ENCODE peak calls at places on chromosome 6, in nine cellular contexts. One of them, this sample, is unnamed. For H3K4me1, the result is how much of the 10 kb centered on the place peaks cover.

GRCh38 chr6:155765275-155766194 is 309.9 kb upstream of the NOX3 start:
- DNase-seq in osteoblast: no peak
- DNase-seq in neural progenitor cell: no peak
- DNase-seq in Panc1: no peak
- DNase-seq in ovary: no peak
- DNase-seq in CD8-positive, alpha-beta memory T cell: no peak
- DNase-seq in prostate gland: no peak
- DNase-seq in left ventricle myocardium inferior: no peak
- DNase-seq in GM12878: no peak
- DNase-seq in this sample: no peak

GRCh38 chr6:170056329-170056728 is 234.5 kb downstream of the DLL1 start:
- DNase-seq in ovary: no peak
- DNase-seq in osteoblast: no peak
- DNase-seq in left ventricle myocardium inferior: no peak
- DNase-seq in Panc1: no peak
- DNase-seq in CD8-positive, alpha-beta memory T cell: no peak
- DNase-seq in GM12878: no peak
- DNase-seq in prostate gland: no peak
- DNase-seq in neural progenitor cell: no peak
- DNase-seq in this sample: no peak

GRCh38 chr6:20640181-20640580 is 105.9 kb downstream of the CDKAL1 start:
- DNase-seq in CD8-positive, alpha-beta memory T cell: no peak
- DNase-seq in Panc1: no peak
- DNase-seq in osteoblast: peak
- DNase-seq in prostate gland: no peak
- DNase-seq in neural progenitor cell: no peak
- DNase-seq in ovary: no peak
- DNase-seq in left ventricle myocardium inferior: no peak
- DNase-seq in GM12878: no peak
- DNase-seq in this sample: no peak

GRCh38 chr6:151723152-151723551 is 84.3 kb upstream of the ESR1 start:
- DNase-seq in ovary: no peak
- DNase-seq in GM12878: no peak
- DNase-seq in left ventricle myocardium inferior: no peak
- DNase-seq in prostate gland: no peak
- DNase-seq in neural progenitor cell: no peak
- DNase-seq in osteoblast: no peak
- DNase-seq in CD8-positive, alpha-beta memory T cell: no peak
- DNase-seq in Panc1: no peak
- DNase-seq in this sample: no peak

GRCh38 chr6:93849857-93850256 is 430.5 kb upstream of the EPHA7 start:
- DNase-seq in osteoblast: no peak
- DNase-seq in prostate gland: no peak
- DNase-seq in neural progenitor cell: no peak
- DNase-seq in Panc1: no peak
- DNase-seq in GM12878: no peak
- DNase-seq in CD8-positive, alpha-beta memory T cell: no peak
- DNase-seq in ovary: no peak
- DNase-seq in left ventricle myocardium inferior: no peak
- DNase-seq in this sample: no peak

GRCh38 chr6:84028350-84028749 is 5.2 kb upstream of the MRAP2 start:
- DNase-seq in osteoblast: no peak
- DNase-seq in CD8-positive, alpha-beta memory T cell: no peak
- DNase-seq in ovary: no peak
- DNase-seq in prostate gland: no peak
- DNase-seq in left ventricle myocardium inferior: no peak
- DNase-seq in GM12878: no peak
- DNase-seq in neural progenitor cell: no peak
- DNase-seq in Panc1: no peak
- DNase-seq in this sample: no peak

GRCh38 chr6:158104696-158105095 is 63.4 kb downstream of the SERAC1 start:
- DNase-seq in CD8-positive, alpha-beta memory T cell: no peak
- DNase-seq in prostate gland: no peak
- DNase-seq in Panc1: no peak
- DNase-seq in osteoblast: no peak
- DNase-seq in GM12878: no peak
- DNase-seq in ovary: no peak
- DNase-seq in left ventricle myocardium inferior: no peak
- DNase-seq in neural progenitor cell: no peak
- DNase-seq in this sample: no peak

GRCh38 chr6:24720131-24720603 is 1.2 kb upstream of the C6orf62 start:
- DNase-seq in neural progenitor cell: peak
- DNase-seq in osteoblast: peak
- DNase-seq in left ventricle myocardium inferior: peak
- DNase-seq in ovary: peak
- DNase-seq in Panc1: no peak
- DNase-seq in CD8-positive, alpha-beta memory T cell: peak
- DNase-seq in GM12878: no peak
- DNase-seq in prostate gland: peak
- DNase-seq in this sample: no peak

GRCh38 chr6:123962508-123962907 is 158.8 kb downstream of the NKAIN2 start:
- DNase-seq in GM12878: no peak
- DNase-seq in CD8-positive, alpha-beta memory T cell: no peak
- DNase-seq in Panc1: no peak
- DNase-seq in prostate gland: no peak
- DNase-seq in ovary: no peak
- DNase-seq in neural progenitor cell: no peak
- DNase-seq in osteoblast: no peak
- DNase-seq in left ventricle myocardium inferior: no peak
- DNase-seq in this sample: no peak

GRCh38 chr6:167324111-167324510 is 775 bp upstream of the TTLL2 start:
- DNase-seq in prostate gland: peak
- DNase-seq in ovary: no peak
- DNase-seq in osteoblast: no peak
- DNase-seq in GM12878: no peak
- DNase-seq in CD8-positive, alpha-beta memory T cell: no peak
- DNase-seq in neural progenitor cell: no peak
- DNase-seq in left ventricle myocardium inferior: no peak
- DNase-seq in Panc1: no peak
- DNase-seq in this sample: no peak

GRCh38 chr6:30816791-30817739 is 67.3 kb upstream of the DDR1 start:
- DNase-seq in left ventricle myocardium inferior: no peak
- DNase-seq in prostate gland: no peak
- DNase-seq in neural progenitor cell: no peak
- DNase-seq in Panc1: no peak
- DNase-seq in osteoblast: no peak
- DNase-seq in ovary: no peak
- DNase-seq in GM12878: peak
- DNase-seq in CD8-positive, alpha-beta memory T cell: no peak
- DNase-seq in this sample: no peak

GRCh38 chr6:132598473-132598872 is 8.9 kb upstream of the TAAR5 start:
- DNase-seq in ovary: no peak
- DNase-seq in left ventricle myocardium inferior: no peak
- DNase-seq in CD8-positive, alpha-beta memory T cell: no peak
- DNase-seq in Panc1: no peak
- DNase-seq in neural progenitor cell: peak
- DNase-seq in osteoblast: no peak
- DNase-seq in prostate gland: no peak
- DNase-seq in GM12878: no peak
- DNase-seq in this sample: peak

GRCh38 chr6:158819977-158820632 is 937 bp upstream of the EZR start:
- DNase-seq in CD8-positive, alpha-beta memory T cell: no peak
- DNase-seq in prostate gland: no peak
- DNase-seq in left ventricle myocardium inferior: no peak
- DNase-seq in Panc1: no peak
- DNase-seq in GM12878: no peak
- DNase-seq in neural progenitor cell: peak
- DNase-seq in ovary: no peak
- DNase-seq in osteoblast: no peak
- DNase-seq in this sample: no peak

GRCh38 chr6:38349795-38350194 is 289.9 kb downstream of the BTBD9 start:
- DNase-seq in osteoblast: peak
- DNase-seq in Panc1: no peak
- DNase-seq in GM12878: no peak
- DNase-seq in ovary: no peak
- DNase-seq in prostate gland: no peak
- DNase-seq in CD8-positive, alpha-beta memory T cell: no peak
- DNase-seq in neural progenitor cell: no peak
- DNase-seq in left ventricle myocardium inferior: no peak
- DNase-seq in this sample: no peak

GRCh38 chr6:168557512-168557911 is 116.5 kb downstream of the SMOC2 start:
- DNase-seq in neural progenitor cell: no peak
- DNase-seq in Panc1: no peak
- DNase-seq in CD8-positive, alpha-beta memory T cell: no peak
- DNase-seq in left ventricle myocardium inferior: no peak
- DNase-seq in GM12878: no peak
- DNase-seq in osteoblast: no peak
- DNase-seq in prostate gland: no peak
- DNase-seq in ovary: no peak
- DNase-seq in this sample: no peak

GRCh38 chr6:108598316-108598863 is 37.7 kb downstream of the FOXO3 start:
- DNase-seq in left ventricle myocardium inferior: no peak
- DNase-seq in GM12878: peak
- DNase-seq in osteoblast: peak
- DNase-seq in ovary: no peak
- DNase-seq in CD8-positive, alpha-beta memory T cell: no peak
- DNase-seq in Panc1: no peak
- DNase-seq in neural progenitor cell: no peak
- DNase-seq in prostate gland: no peak
- DNase-seq in this sample: no peak

GRCh38 chr6:15132854-15133670 is 112.8 kb upstream of the JARID2 start:
- DNase-seq in left ventricle myocardium inferior: no peak
- DNase-seq in ovary: no peak
- DNase-seq in CD8-positive, alpha-beta memory T cell: no peak
- DNase-seq in neural progenitor cell: no peak
- DNase-seq in GM12878: no peak
- DNase-seq in prostate gland: no peak
- DNase-seq in osteoblast: peak
- DNase-seq in Panc1: peak
- DNase-seq in this sample: peak

GRCh38 chr6:116217069-116217468 is 36.8 kb downstream of the TSPYL4 start:
- DNase-seq in osteoblast: no peak
- DNase-seq in left ventricle myocardium inferior: no peak
- DNase-seq in Panc1: peak
- DNase-seq in ovary: no peak
- DNase-seq in GM12878: no peak
- DNase-seq in prostate gland: no peak
- DNase-seq in neural progenitor cell: peak
- DNase-seq in CD8-positive, alpha-beta memory T cell: peak
- DNase-seq in this sample: peak

GRCh38 chr6:56359201-56359899 is 112.0 kb upstream of the COL21A1 start:
- DNase-seq in left ventricle myocardium inferior: no peak
- DNase-seq in prostate gland: peak
- DNase-seq in osteoblast: peak
- DNase-seq in CD8-positive, alpha-beta memory T cell: peak
- DNase-seq in ovary: no peak
- DNase-seq in neural progenitor cell: peak
- DNase-seq in Panc1: no peak
- DNase-seq in GM12878: peak
- DNase-seq in this sample: peak

GRCh38 chr6:165119231-165120020 is 190.0 kb downstream of the C6orf118 start:
- DNase-seq in osteoblast: no peak
- DNase-seq in prostate gland: no peak
- DNase-seq in Panc1: no peak
- DNase-seq in left ventricle myocardium inferior: no peak
- DNase-seq in CD8-positive, alpha-beta memory T cell: no peak
- DNase-seq in neural progenitor cell: peak
- DNase-seq in ovary: no peak
- DNase-seq in GM12878: no peak
- DNase-seq in this sample: no peak

DNA sequence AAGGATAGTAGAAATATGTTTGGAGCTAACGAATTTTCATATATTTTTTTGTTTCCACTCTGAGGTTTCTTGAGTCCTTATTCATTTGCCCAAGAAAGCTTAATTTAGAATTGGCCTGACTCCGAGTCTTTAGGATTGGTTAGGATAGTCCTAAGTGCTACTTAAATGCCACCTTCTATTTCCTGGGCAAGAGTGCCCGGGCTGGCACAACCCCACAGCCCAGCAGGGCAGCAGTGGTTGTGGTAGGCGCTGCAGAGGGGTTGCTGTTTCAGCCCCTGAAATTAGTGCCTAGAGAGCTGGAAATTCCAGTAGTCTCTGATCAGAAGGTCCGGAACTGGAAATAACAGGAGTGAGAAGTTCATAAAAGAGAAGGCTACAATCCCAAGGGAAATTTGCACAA is 139.4 kb upstream of the TENT5A start:
- DNase-seq in neural progenitor cell: no peak
- DNase-seq in ovary: no peak
- DNase-seq in CD8-positive, alpha-beta memory T cell: no peak
- DNase-seq in Panc1: no peak
- DNase-seq in osteoblast: no peak
- DNase-seq in left ventricle myocardium inferior: no peak
- DNase-seq in prostate gland: no peak
- DNase-seq in GM12878: no peak
- DNase-seq in this sample: no peak
- H3K4me1 ChIP-seq in neural progenitor cell: under half
- H3K4me1 ChIP-seq in ovary: under half
- H3K4me1 ChIP-seq in CD8-positive, alpha-beta memory T cell: under half
- H3K4me1 ChIP-seq in Panc1: under half
- H3K4me1 ChIP-seq in osteoblast: half or more
- H3K4me1 ChIP-seq in left ventricle myocardium inferior: under half
- H3K4me1 ChIP-seq in prostate gland: under half
- H3K4me1 ChIP-seq in GM12878: under half
- H3K4me1 ChIP-seq in this sample: under half

GRCh38 chr6:5143625-5144311 is 58.6 kb downstream of the PPP1R3G start:
- DNase-seq in left ventricle myocardium inferior: peak
- DNase-seq in neural progenitor cell: peak
- DNase-seq in GM12878: peak
- DNase-seq in CD8-positive, alpha-beta memory T cell: peak
- DNase-seq in prostate gland: peak
- DNase-seq in Panc1: peak
- DNase-seq in ovary: peak
- DNase-seq in osteoblast: peak
- DNase-seq in this sample: peak
- H3K4me1 ChIP-seq in left ventricle myocardium inferior: under half
- H3K4me1 ChIP-seq in neural progenitor cell: under half
- H3K4me1 ChIP-seq in GM12878: under half
- H3K4me1 ChIP-seq in CD8-positive, alpha-beta memory T cell: under half
- H3K4me1 ChIP-seq in prostate gland: under half
- H3K4me1 ChIP-seq in Panc1: under half
- H3K4me1 ChIP-seq in ovary: under half
- H3K4me1 ChIP-seq in osteoblast: under half
- H3K4me1 ChIP-seq in this sample: under half

GRCh38 chr6:106732541-106732940 is 103.2 kb downstream of the QRSL1 start:
- DNase-seq in GM12878: no peak
- DNase-seq in left ventricle myocardium inferior: no peak
- DNase-seq in Panc1: no peak
- DNase-seq in prostate gland: no peak
- DNase-seq in CD8-positive, alpha-beta memory T cell: no peak
- DNase-seq in ovary: no peak
- DNase-seq in osteoblast: no peak
- DNase-seq in neural progenitor cell: no peak
- DNase-seq in this sample: no peak
- H3K4me1 ChIP-seq in GM12878: under half
- H3K4me1 ChIP-seq in left ventricle myocardium inferior: under half
- H3K4me1 ChIP-seq in Panc1: under half
- H3K4me1 ChIP-seq in prostate gland: under half
- H3K4me1 ChIP-seq in CD8-positive, alpha-beta memory T cell: under half
- H3K4me1 ChIP-seq in ovary: under half
- H3K4me1 ChIP-seq in osteoblast: under half
- H3K4me1 ChIP-seq in neural progenitor cell: under half
- H3K4me1 ChIP-seq in this sample: under half

DNA sequence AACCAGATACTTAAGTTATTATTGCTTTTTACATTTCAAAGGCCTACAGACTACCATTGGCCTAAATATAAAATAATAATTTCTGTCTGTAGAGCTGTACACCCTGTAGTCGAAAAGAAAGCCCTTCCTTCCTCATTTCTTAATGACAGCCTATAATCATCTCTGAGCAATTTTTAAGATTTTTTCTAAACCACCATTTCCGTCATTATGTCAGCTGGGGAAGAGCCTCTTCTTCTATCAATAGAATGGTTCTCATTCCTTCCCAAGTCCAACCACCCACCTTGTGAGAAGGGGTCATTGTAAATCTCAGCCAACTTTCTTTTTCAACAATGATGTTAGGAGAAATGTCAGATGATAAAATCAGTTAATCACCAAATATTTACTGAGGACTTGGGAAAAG is 91.8 kb downstream of the PLEKHG1 start:
- DNase-seq in prostate gland: no peak
- DNase-seq in osteoblast: no peak
- DNase-seq in GM12878: no peak
- DNase-seq in left ventricle myocardium inferior: no peak
- DNase-seq in CD8-positive, alpha-beta memory T cell: no peak
- DNase-seq in ovary: no peak
- DNase-seq in neural progenitor cell: no peak
- DNase-seq in Panc1: no peak
- DNase-seq in this sample: no peak
- H3K4me1 ChIP-seq in prostate gland: under half
- H3K4me1 ChIP-seq in osteoblast: under half
- H3K4me1 ChIP-seq in GM12878: under half
- H3K4me1 ChIP-seq in left ventricle myocardium inferior: half or more
- H3K4me1 ChIP-seq in CD8-positive, alpha-beta memory T cell: under half
- H3K4me1 ChIP-seq in ovary: under half
- H3K4me1 ChIP-seq in neural progenitor cell: under half
- H3K4me1 ChIP-seq in Panc1: under half
- H3K4me1 ChIP-seq in this sample: under half

This sample was measured in HCT116.